ENCODE peak calls at places on chromosomes 2 and 18, in eight cellular contexts. One of them, this sample, is unnamed.

GRCh38 chr18:55280515-55280914 is 307.5 kb downstream of the TCF4 start:
- DNase-seq in endothelial cell: no peak
- DNase-seq in retinal pigment epithelial cell: no peak
- DNase-seq in AG09309: no peak
- DNase-seq in body of pancreas: no peak
- DNase-seq in CD14-positive monocyte: no peak
- DNase-seq in tibial artery: no peak
- DNase-seq in transverse colon: no peak
- DNase-seq in this sample: no peak

GRCh38 chr2:99421469-99421868 is 68.3 kb downstream of the REV1 start:
- DNase-seq in endothelial cell: no peak
- DNase-seq in retinal pigment epithelial cell: no peak
- DNase-seq in AG09309: peak; percentile 3
- DNase-seq in body of pancreas: no peak
- DNase-seq in CD14-positive monocyte: no peak
- DNase-seq in tibial artery: no peak
- DNase-seq in transverse colon: no peak
- DNase-seq in this sample: no peak

GRCh38 chr18:75293591-75293990 is 83.0 kb downstream of the TSHZ1 start:
- DNase-seq in endothelial cell: no peak
- DNase-seq in retinal pigment epithelial cell: no peak
- DNase-seq in AG09309: peak; percentile 5
- DNase-seq in body of pancreas: no peak
- DNase-seq in CD14-positive monocyte: no peak
- DNase-seq in tibial artery: no peak
- DNase-seq in transverse colon: no peak
- DNase-seq in this sample: no peak

GRCh38 chr2:225100856-225101294 is 58.6 kb upstream of the DOCK10 start:
- DNase-seq in endothelial cell: no peak
- DNase-seq in retinal pigment epithelial cell: peak; percentile 68
- DNase-seq in AG09309: peak; percentile 82
- DNase-seq in body of pancreas: no peak
- DNase-seq in CD14-positive monocyte: no peak
- DNase-seq in tibial artery: no peak
- DNase-seq in transverse colon: no peak
- DNase-seq in this sample: no peak

GRCh38 chr18:23718243-23718720 is 29.0 kb downstream of the LAMA3 start:
- DNase-seq in endothelial cell: no peak
- DNase-seq in retinal pigment epithelial cell: no peak
- DNase-seq in AG09309: no peak
- DNase-seq in body of pancreas: no peak
- DNase-seq in CD14-positive monocyte: no peak
- DNase-seq in tibial artery: no peak
- DNase-seq in transverse colon: no peak
- DNase-seq in this sample: no peak

GRCh38 chr2:58240595-58240937 is 559 bp downstream of the FANCL start:
- DNase-seq in endothelial cell: no peak
- DNase-seq in retinal pigment epithelial cell: no peak
- DNase-seq in AG09309: no peak
- DNase-seq in body of pancreas: no peak
- DNase-seq in CD14-positive monocyte: no peak
- DNase-seq in tibial artery: no peak
- DNase-seq in transverse colon: no peak
- DNase-seq in this sample: no peak

GRCh38 chr2:171319164-171319810 is 114.5 kb downstream of the METTL8 start:
- DNase-seq in endothelial cell: no peak
- DNase-seq in retinal pigment epithelial cell: no peak
- DNase-seq in AG09309: peak; percentile 11
- DNase-seq in body of pancreas: no peak
- DNase-seq in CD14-positive monocyte: no peak
- DNase-seq in tibial artery: no peak
- DNase-seq in transverse colon: no peak
- DNase-seq in this sample: no peak

GRCh38 chr2:181563101-181563692 is 93.7 kb downstream of the CERKL start:
- DNase-seq in endothelial cell: no peak
- DNase-seq in retinal pigment epithelial cell: no peak
- DNase-seq in AG09309: no peak
- DNase-seq in body of pancreas: no peak
- DNase-seq in CD14-positive monocyte: no peak
- DNase-seq in tibial artery: no peak
- DNase-seq in transverse colon: no peak
- DNase-seq in this sample: no peak

GRCh38 chr2:219521066-219521880 is 7.0 kb downstream of the ASIC4 start:
- DNase-seq in endothelial cell: peak; percentile 67
- DNase-seq in retinal pigment epithelial cell: no peak
- DNase-seq in AG09309: no peak
- DNase-seq in body of pancreas: no peak
- DNase-seq in CD14-positive monocyte: no peak
- DNase-seq in tibial artery: no peak
- DNase-seq in transverse colon: peak; percentile 21
- DNase-seq in this sample: no peak
- TF ChIP-seq CTCF in endothelial cell: peak; percentile 62
- TF ChIP-seq CTCF in retinal pigment epithelial cell: peak; percentile 83
- TF ChIP-seq CTCF in AG09309: peak; percentile 87
- TF ChIP-seq CTCF in body of pancreas: peak; percentile 49
- TF ChIP-seq CTCF in CD14-positive monocyte: peak; percentile 21
- TF ChIP-seq CTCF in tibial artery: peak; percentile 59
- TF ChIP-seq CTCF in transverse colon: peak; percentile 51
- TF ChIP-seq CTCF in this sample: peak; percentile 89

GRCh38 chr18:60413944-60414547 is 41.5 kb upstream of the MC4R start:
- DNase-seq in endothelial cell: peak; percentile 32
- DNase-seq in retinal pigment epithelial cell: no peak
- DNase-seq in AG09309: no peak
- DNase-seq in body of pancreas: no peak
- DNase-seq in CD14-positive monocyte: no peak
- DNase-seq in tibial artery: no peak
- DNase-seq in transverse colon: peak; percentile 14
- DNase-seq in this sample: no peak

GRCh38 chr18:60411715-60412114 is 39.1 kb upstream of the MC4R start:
- DNase-seq in endothelial cell: peak; percentile 9
- DNase-seq in retinal pigment epithelial cell: no peak
- DNase-seq in AG09309: no peak
- DNase-seq in body of pancreas: no peak
- DNase-seq in CD14-positive monocyte: no peak
- DNase-seq in tibial artery: no peak
- DNase-seq in transverse colon: no peak
- DNase-seq in this sample: no peak
- TF ChIP-seq CTCF in endothelial cell: no peak
- TF ChIP-seq CTCF in retinal pigment epithelial cell: peak; percentile 45
- TF ChIP-seq CTCF in AG09309: peak; percentile 14
- TF ChIP-seq CTCF in body of pancreas: no peak
- TF ChIP-seq CTCF in CD14-positive monocyte: no peak
- TF ChIP-seq CTCF in tibial artery: no peak
- TF ChIP-seq CTCF in transverse colon: no peak
- TF ChIP-seq CTCF in this sample: peak; percentile 35

DNA sequence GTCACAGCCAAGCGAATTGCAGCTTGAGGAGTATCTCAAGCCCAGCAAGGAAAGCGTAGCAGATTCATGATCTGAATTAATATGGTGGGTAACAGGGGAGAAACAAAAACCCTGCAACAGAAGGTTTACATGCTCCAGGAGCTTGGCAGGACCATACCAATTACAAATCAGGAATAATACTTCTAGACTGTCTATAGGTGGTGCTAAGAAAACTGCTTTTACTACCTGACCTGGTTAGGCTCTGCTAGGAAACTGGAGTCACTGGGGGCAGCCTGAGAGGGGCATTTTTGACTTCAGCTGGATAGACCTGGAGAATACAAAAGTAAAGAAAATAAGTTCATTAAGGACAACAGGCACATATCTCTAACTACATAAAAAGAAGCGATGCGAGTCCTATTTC is 24.6 kb upstream of the SPOPL start:
- DNase-seq in endothelial cell: no peak
- DNase-seq in retinal pigment epithelial cell: no peak
- DNase-seq in AG09309: no peak
- DNase-seq in body of pancreas: no peak
- DNase-seq in CD14-positive monocyte: no peak
- DNase-seq in tibial artery: no peak
- DNase-seq in transverse colon: no peak
- DNase-seq in this sample: no peak
- TF ChIP-seq CTCF in endothelial cell: no peak
- TF ChIP-seq CTCF in retinal pigment epithelial cell: no peak
- TF ChIP-seq CTCF in AG09309: no peak
- TF ChIP-seq CTCF in body of pancreas: no peak
- TF ChIP-seq CTCF in CD14-positive monocyte: no peak
- TF ChIP-seq CTCF in tibial artery: no peak
- TF ChIP-seq CTCF in transverse colon: no peak
- TF ChIP-seq CTCF in this sample: no peak

GRCh38 chr2:97699765-97700444 is 13.5 kb upstream of the ZAP70 start:
- DNase-seq in endothelial cell: peak; percentile 78
- DNase-seq in retinal pigment epithelial cell: peak; percentile 19
- DNase-seq in AG09309: peak; percentile 20
- DNase-seq in body of pancreas: peak; percentile 59
- DNase-seq in CD14-positive monocyte: no peak
- DNase-seq in tibial artery: no peak
- DNase-seq in transverse colon: peak; percentile 61
- DNase-seq in this sample: no peak
- TF ChIP-seq CTCF in endothelial cell: peak; percentile 70
- TF ChIP-seq CTCF in retinal pigment epithelial cell: peak; percentile 87
- TF ChIP-seq CTCF in AG09309: peak; percentile 84
- TF ChIP-seq CTCF in body of pancreas: peak; percentile 64
- TF ChIP-seq CTCF in CD14-positive monocyte: peak; percentile 78
- TF ChIP-seq CTCF in tibial artery: peak; percentile 48
- TF ChIP-seq CTCF in transverse colon: peak; percentile 49
- TF ChIP-seq CTCF in this sample: peak; percentile 81

GRCh38 chr2:238771193-238771592 is 76.7 kb upstream of the TWIST2 start:
- DNase-seq in endothelial cell: no peak
- DNase-seq in retinal pigment epithelial cell: no peak
- DNase-seq in AG09309: no peak
- DNase-seq in body of pancreas: no peak
- DNase-seq in CD14-positive monocyte: no peak
- DNase-seq in tibial artery: no peak
- DNase-seq in transverse colon: no peak
- DNase-seq in this sample: no peak
- TF ChIP-seq CTCF in endothelial cell: no peak
- TF ChIP-seq CTCF in retinal pigment epithelial cell: no peak
- TF ChIP-seq CTCF in AG09309: peak; percentile 18
- TF ChIP-seq CTCF in body of pancreas: no peak
- TF ChIP-seq CTCF in CD14-positive monocyte: no peak
- TF ChIP-seq CTCF in tibial artery: no peak
- TF ChIP-seq CTCF in transverse colon: no peak
- TF ChIP-seq CTCF in this sample: peak; percentile 60

DNA sequence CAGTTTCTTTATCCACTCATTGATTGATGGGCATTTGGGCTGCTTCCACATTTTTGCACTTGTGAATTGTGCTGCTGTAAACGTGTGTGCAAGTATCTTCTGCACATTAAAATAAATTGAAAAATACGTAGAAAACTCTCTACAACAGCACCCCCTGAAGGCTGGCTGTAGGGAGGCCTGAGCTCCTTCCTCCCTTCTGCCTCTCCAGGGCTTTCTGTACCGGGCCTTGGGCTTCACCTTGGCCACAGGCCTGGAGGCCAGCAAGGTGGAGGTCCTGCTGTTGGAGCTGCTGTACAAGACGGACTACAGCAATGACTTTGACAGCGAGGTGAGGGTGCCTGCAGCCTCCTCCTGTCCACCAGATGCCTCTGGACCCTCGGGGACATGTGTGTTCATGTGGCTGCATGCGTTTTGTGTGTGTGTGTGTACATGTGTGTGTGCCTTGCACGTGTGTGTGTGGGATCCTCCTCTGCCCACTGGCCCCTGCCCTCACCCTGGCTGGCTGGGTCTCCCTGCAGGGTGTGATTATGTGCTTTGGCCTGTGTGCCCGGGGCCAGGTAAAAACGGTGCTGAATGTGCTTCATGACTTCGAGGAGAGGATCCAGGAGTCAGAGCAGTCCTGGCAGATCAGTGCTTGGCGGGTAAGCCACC is 29.2 kb downstream of the MROH2A start:
- DNase-seq in endothelial cell: no peak
- DNase-seq in retinal pigment epithelial cell: no peak
- DNase-seq in AG09309: no peak
- DNase-seq in body of pancreas: no peak
- DNase-seq in CD14-positive monocyte: no peak
- DNase-seq in tibial artery: peak; percentile 13
- DNase-seq in transverse colon: no peak
- DNase-seq in this sample: peak; percentile 75
- TF ChIP-seq CTCF in endothelial cell: no peak
- TF ChIP-seq CTCF in retinal pigment epithelial cell: no peak
- TF ChIP-seq CTCF in AG09309: no peak
- TF ChIP-seq CTCF in body of pancreas: no peak
- TF ChIP-seq CTCF in CD14-positive monocyte: no peak
- TF ChIP-seq CTCF in tibial artery: no peak
- TF ChIP-seq CTCF in transverse colon: no peak
- TF ChIP-seq CTCF in this sample: no peak

DNA sequence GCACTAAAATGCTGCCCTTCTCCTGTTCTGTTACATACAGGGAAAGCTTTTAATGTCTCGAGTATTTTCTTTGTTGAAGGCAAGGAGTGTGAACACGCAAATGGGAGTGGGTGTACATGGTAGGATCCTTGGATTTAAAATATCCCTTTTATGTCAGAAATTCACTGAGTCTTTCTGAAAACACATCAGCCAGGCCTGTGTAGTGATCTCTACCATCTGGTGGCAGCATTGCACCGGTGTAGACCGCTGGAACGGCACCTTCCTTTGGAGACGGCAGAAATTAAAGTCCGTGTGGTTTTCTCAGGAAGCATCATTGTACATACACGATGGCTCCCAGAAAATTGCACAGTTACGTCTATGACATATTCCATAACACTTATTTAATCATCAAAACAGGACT is 515.8 kb downstream of the GALR1 start:
- DNase-seq in endothelial cell: peak; percentile 7
- DNase-seq in retinal pigment epithelial cell: no peak
- DNase-seq in AG09309: no peak
- DNase-seq in body of pancreas: peak; percentile 15
- DNase-seq in CD14-positive monocyte: no peak
- DNase-seq in tibial artery: no peak
- DNase-seq in transverse colon: peak; percentile 12
- DNase-seq in this sample: no peak
- TF ChIP-seq CTCF in endothelial cell: no peak
- TF ChIP-seq CTCF in retinal pigment epithelial cell: no peak
- TF ChIP-seq CTCF in AG09309: no peak
- TF ChIP-seq CTCF in body of pancreas: peak; percentile 23
- TF ChIP-seq CTCF in CD14-positive monocyte: no peak
- TF ChIP-seq CTCF in tibial artery: peak; percentile 8
- TF ChIP-seq CTCF in transverse colon: no peak
- TF ChIP-seq CTCF in this sample: peak; percentile 72